ENCODE peak calls at places on chromosomes 13 and 19, in six cellular contexts. M is AG09319; C is CD4-positive, CD25-positive, alpha-beta regulatory T cell; Y is astrocyte of the cerebellum; R is naive B cell; I is MV-4-11. S is an unnamed sample.

GRCh38 chr13:46640843-46641242 is 87.9 kb downstream of the LRCH1 start:
- DNase-seq in M (no peak), C (no peak), Y (no peak), R (no peak), I (peak), S (no peak)

GRCh38 chr19:57302020-57302465 is 18.2 kb upstream of the ZNF543 start:
- DNase-seq in M (peak), C (no peak), Y (peak), R (no peak), I (peak), S (no peak)

GRCh38 chr13:59094149-59094548 is 1069.6 kb downstream of the DIAPH3 start:
- DNase-seq in M (no peak), C (no peak), Y (no peak), R (no peak), I (no peak), S (no peak)

GRCh38 chr19:53980553-53981407 is 10.7 kb upstream of the CACNG6 start:
- DNase-seq in M (no peak), C (no peak), Y (no peak), R (no peak), I (no peak), S (no peak)

GRCh38 chr19:33470686-33471085 is 50.9 kb downstream of the PEPD start:
- DNase-seq in M (no peak), C (no peak), Y (no peak), R (no peak), I (no peak), S (no peak)

GRCh38 chr19:10158071-10158470 is 36.7 kb downstream of the DNMT1 start:
- DNase-seq in M (no peak), C (no peak), Y (no peak), R (no peak), I (no peak), S (no peak)

GRCh38 chr13:51066091-51066831 is 44.8 kb downstream of the C13orf42 start:
- DNase-seq in M (no peak), C (no peak), Y (peak), R (no peak), I (no peak), S (no peak)

GRCh38 chr19:55305491-55305890 is 19.6 kb downstream of the TMEM150B start:
- DNase-seq in M (no peak), C (peak), Y (no peak), R (peak), I (peak), S (no peak)

GRCh38 chr13:98571955-98572662 is 4.8 kb downstream of the STK24 start:
- DNase-seq in M (peak), C (no peak), Y (no peak), R (no peak), I (no peak), S (no peak)

GRCh38 chr13:104779311-104779710 is 1713.1 kb upstream of the SLC10A2 start:
- DNase-seq in M (no peak), C (no peak), Y (peak), R (no peak), I (no peak), S (no peak)

GRCh38 chr19:6417713-6418561 is 6.7 kb downstream of the KHSRP start:
- DNase-seq in M (no peak), C (no peak), Y (no peak), R (no peak), I (no peak), S (no peak)

GRCh38 chr19:2883686-2884439 is 16.7 kb downstream of the ZNF556 start:
- DNase-seq in M (no peak), C (no peak), Y (no peak), R (no peak), I (no peak), S (no peak)

GRCh38 chr13:35496761-35497386 is 20.4 kb upstream of the MAB21L1 start:
- DNase-seq in M (no peak), C (no peak), Y (no peak), R (no peak), I (peak), S (no peak)

GRCh38 chr19:11021760-11022144 is 60.9 kb downstream of the SMARCA4 start:
- DNase-seq in M (no peak), C (no peak), Y (no peak), R (no peak), I (no peak), S (no peak)

GRCh38 chr13:76934671-76935070 is 13.6 kb upstream of the ACOD1 start:
- DNase-seq in M (no peak), C (no peak), Y (no peak), R (no peak), I (peak), S (no peak)

GRCh38 chr13:96025283-96025682 is 27.9 kb downstream of the UGGT2 start:
- DNase-seq in M (no peak), C (no peak), Y (no peak), R (no peak), I (no peak), S (no peak)

GRCh38 chr19:35226748-35227147 is 1.8 kb downstream of the FAM187B start:
- DNase-seq in M (no peak), C (no peak), Y (no peak), R (no peak), I (no peak), S (no peak)

GRCh38 chr13:95902736-95903135 is 150.5 kb downstream of the UGGT2 start:
- DNase-seq in M (no peak), C (no peak), Y (no peak), R (no peak), I (no peak), S (no peak)

GRCh38 chr13:51977606-51978005 is 33.6 kb downstream of the ATP7B start:
- DNase-seq in M (no peak), C (no peak), Y (no peak), R (no peak), I (no peak), S (no peak)

GRCh38 chr13:61508936-61509335 is 93.3 kb upstream of the PCDH20 start:
- DNase-seq in M (no peak), C (no peak), Y (no peak), R (no peak), I (no peak), S (no peak)

GRCh38 chr19:8663920-8664670 is 33.7 kb downstream of the NFILZ start:
- DNase-seq in M (no peak), C (no peak), Y (no peak), R (peak), I (peak), S (no peak)

GRCh38 chr19:532578-533484 is 1.3 kb downstream of the CDC34 start:
- DNase-seq in M (no peak), C (no peak), Y (peak), R (no peak), I (peak), S (no peak)

GRCh38 chr13:91347996-91348905 is 764 bp downstream of the MIR17HG start:
- DNase-seq in M (no peak), C (peak), Y (no peak), R (peak), I (peak), S (no peak)

GRCh38 chr13:30857018-30857417 is 49.1 kb upstream of the MEDAG start:
- DNase-seq in M (no peak), C (no peak), Y (no peak), R (no peak), I (no peak), S (no peak)

GRCh38 chr19:5225486-5226345 is 114.9 kb downstream of the PTPRS start:
- DNase-seq in M (no peak), C (no peak), Y (no peak), R (no peak), I (no peak), S (no peak)

GRCh38 chr19:2255112-2255845 is 938 bp downstream of the JSRP1 start:
- DNase-seq in M (no peak), C (no peak), Y (no peak), R (no peak), I (no peak), S (no peak)

GRCh38 chr13:71285700-71286099 is 581.3 kb downstream of the DACH1 start:
- DNase-seq in M (no peak), C (no peak), Y (no peak), R (no peak), I (no peak), S (no peak)

GRCh38 chr19:56015756-56016155 is 29.2 kb downstream of the NLRP5 start:
- DNase-seq in M (no peak), C (no peak), Y (no peak), R (no peak), I (peak), S (no peak)

GRCh38 chr13:77477299-77477848 is 58.1 kb upstream of the SCEL start:
- DNase-seq in M (no peak), C (no peak), Y (no peak), R (no peak), I (no peak), S (no peak)

GRCh38 chr13:77740931-77741586 is 43.6 kb downstream of the SLAIN1 start:
- DNase-seq in M (no peak), C (no peak), Y (no peak), R (no peak), I (no peak), S (no peak)

GRCh38 chr13:32829269-32829668 is 187.0 kb upstream of the KL start:
- DNase-seq in M (no peak), C (no peak), Y (no peak), R (no peak), I (no peak), S (no peak)

GRCh38 chr19:38032151-38032550 is 125.1 kb downstream of the SIPA1L3 start:
- DNase-seq in M (no peak), C (no peak), Y (peak), R (no peak), I (no peak), S (no peak)

GRCh38 chr13:90239130-90239529 is 1108.4 kb upstream of the MIR17HG start:
- DNase-seq in M (no peak), C (no peak), Y (no peak), R (no peak), I (no peak), S (no peak)

GRCh38 chr19:33780746-33781145 is 15.9 kb upstream of the KCTD15 start:
- DNase-seq in M (no peak), C (no peak), Y (no peak), R (no peak), I (no peak), S (no peak)

GRCh38 chr13:58960909-58961308 is 1202.8 kb downstream of the DIAPH3 start:
- DNase-seq in M (no peak), C (no peak), Y (peak), R (no peak), I (peak), S (no peak)

GRCh38 chr19:57282011-57282636 is 1.8 kb downstream of the ZNF460 start:
- DNase-seq in M (no peak), C (no peak), Y (no peak), R (no peak), I (no peak), S (no peak)

GRCh38 chr19:1901940-1902404 is 3.2 kb upstream of the ADAT3 start:
- DNase-seq in M (no peak), C (no peak), Y (no peak), R (no peak), I (peak), S (no peak)

GRCh38 chr13:98537740-98538139 is 39.2 kb downstream of the STK24 start:
- DNase-seq in M (no peak), C (no peak), Y (no peak), R (no peak), I (no peak), S (no peak)

GRCh38 chr13:25262261-25262660 is 25.0 kb downstream of the MTMR6 start:
- DNase-seq in M (no peak), C (no peak), Y (no peak), R (no peak), I (no peak), S (no peak)